ENCODE peak calls at places on chromosomes 2 and 18, in six cellular contexts. W is cardiac muscle cell; A is CD8-positive, alpha-beta T cell; L is ascending aorta; O is B cell; D is left ventricle myocardium inferior. S is an unnamed sample.

GRCh38 chr2:98463988-98464771 is 19.5 kb downstream of the INPP4A start:
- DNase-seq in W (no peak), A (peak), L (no peak), O (peak), D (no peak), S (no peak)

GRCh38 chr18:74476154-74476553 is 19.0 kb upstream of the DIPK1C start:
- DNase-seq in W (peak), A (no peak), L (no peak), O (no peak), D (peak), S (peak)

GRCh38 chr2:46803911-46804670 is 111.5 kb downstream of the MCFD2 start:
- DNase-seq in W (peak), A (no peak), L (no peak), O (no peak), D (no peak), S (no peak)

GRCh38 chr18:77173274-77174030 is 40.9 kb upstream of the MBP start:
- DNase-seq in W (no peak), A (no peak), L (no peak), O (no peak), D (no peak), S (no peak)

GRCh38 chr2:44798139-44798659 is 143.3 kb upstream of the SIX3 start:
- DNase-seq in W (no peak), A (no peak), L (no peak), O (no peak), D (no peak), S (no peak)

GRCh38 chr2:70463997-70464396 is 89.6 kb downstream of the TGFA start:
- DNase-seq in W (no peak), A (no peak), L (no peak), O (no peak), D (no peak), S (no peak)

GRCh38 chr2:120343100-120343432 is 2.9 kb upstream of the INHBB start:
- DNase-seq in W (no peak), A (no peak), L (no peak), O (no peak), D (no peak), S (no peak)

GRCh38 chr2:20744366-20745335 is 77.7 kb downstream of the GDF7 start:
- DNase-seq in W (no peak), A (no peak), L (no peak), O (peak), D (no peak), S (no peak)

GRCh38 chr2:15364561-15364960 is 196.6 kb downstream of the NBAS start:
- DNase-seq in W (no peak), A (no peak), L (no peak), O (no peak), D (no peak), S (no peak)

GRCh38 chr2:8685697-8686358 is 4.0 kb downstream of the ID2 start:
- DNase-seq in W (peak), A (peak), L (no peak), O (peak), D (peak), S (peak)

GRCh38 chr2:110748489-110748867 is 16.1 kb downstream of the ACOXL start:
- DNase-seq in W (no peak), A (peak), L (no peak), O (peak), D (no peak), S (no peak)

GRCh38 chr2:200309296-200309846 is 2.9 kb downstream of the SPATS2L start:
- DNase-seq in W (no peak), A (no peak), L (no peak), O (no peak), D (no peak), S (no peak)

GRCh38 chr2:128441341-128442052 is 122.8 kb upstream of the HS6ST1 start:
- DNase-seq in W (no peak), A (peak), L (no peak), O (no peak), D (no peak), S (peak)

GRCh38 chr2:231533086-231533776 is 3.0 kb upstream of the NMUR1 start:
- DNase-seq in W (no peak), A (no peak), L (no peak), O (no peak), D (no peak), S (no peak)

GRCh38 chr18:77098554-77099174 is 33.9 kb downstream of the MBP start:
- DNase-seq in W (no peak), A (no peak), L (no peak), O (no peak), D (no peak), S (no peak)

GRCh38 chr2:88834376-88834775 is 142.9 kb downstream of the RPIA start:
- DNase-seq in W (no peak), A (no peak), L (no peak), O (no peak), D (no peak), S (no peak)

GRCh38 chr2:88832992-88833389 is 141.5 kb downstream of the RPIA start:
- DNase-seq in W (no peak), A (no peak), L (no peak), O (no peak), D (no peak), S (no peak)

GRCh38 chr2:88831071-88831791 is 139.8 kb downstream of the RPIA start:
- DNase-seq in W (no peak), A (no peak), L (no peak), O (no peak), D (no peak), S (no peak)

GRCh38 chr2:88831792-88832248 is 140.3 kb downstream of the RPIA start:
- DNase-seq in W (peak), A (peak), L (no peak), O (peak), D (peak), S (peak)

DNA sequence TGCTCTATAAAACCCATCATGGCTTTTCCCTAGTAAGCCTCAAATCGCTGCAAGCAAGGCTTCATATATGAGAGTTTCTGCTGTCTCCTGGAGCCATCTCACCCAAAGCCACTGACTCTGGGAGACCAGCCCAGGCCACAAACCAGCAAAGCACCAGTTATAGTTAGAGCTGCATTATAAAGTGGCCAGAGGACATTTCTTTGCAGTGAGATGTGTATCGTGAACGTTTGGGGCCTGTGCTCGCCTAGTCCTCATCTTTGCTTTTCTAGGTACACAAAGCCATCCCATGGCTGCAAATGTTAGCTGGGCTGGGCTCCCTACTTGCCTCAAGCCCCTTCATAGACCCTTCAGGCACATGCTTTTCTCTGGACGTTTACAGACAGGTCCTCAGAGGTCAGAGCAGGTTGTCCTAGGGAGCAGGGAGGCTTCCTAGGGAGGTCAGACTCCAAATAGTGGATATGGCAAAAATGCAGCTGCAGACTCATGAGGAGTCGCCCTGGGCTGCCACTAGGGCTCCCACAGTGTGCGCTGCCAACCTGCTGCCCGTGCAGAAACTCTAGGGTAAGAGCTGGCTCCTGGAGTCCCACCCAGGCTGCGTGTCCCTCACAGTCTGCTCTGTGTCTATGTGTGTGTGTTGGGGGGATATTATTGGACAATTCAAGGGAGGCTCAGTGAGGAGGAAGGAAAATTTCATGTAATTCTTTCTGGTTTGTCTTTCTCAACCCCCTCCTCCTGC is 141.0 kb downstream of the RPIA start:
- DNase-seq in W (no peak), A (no peak), L (no peak), O (peak), D (no peak), S (no peak)
- TF ChIP-seq CTCF in W (no peak), A (no peak), L (no peak), O (peak), D (no peak), S (no peak)

DNA sequence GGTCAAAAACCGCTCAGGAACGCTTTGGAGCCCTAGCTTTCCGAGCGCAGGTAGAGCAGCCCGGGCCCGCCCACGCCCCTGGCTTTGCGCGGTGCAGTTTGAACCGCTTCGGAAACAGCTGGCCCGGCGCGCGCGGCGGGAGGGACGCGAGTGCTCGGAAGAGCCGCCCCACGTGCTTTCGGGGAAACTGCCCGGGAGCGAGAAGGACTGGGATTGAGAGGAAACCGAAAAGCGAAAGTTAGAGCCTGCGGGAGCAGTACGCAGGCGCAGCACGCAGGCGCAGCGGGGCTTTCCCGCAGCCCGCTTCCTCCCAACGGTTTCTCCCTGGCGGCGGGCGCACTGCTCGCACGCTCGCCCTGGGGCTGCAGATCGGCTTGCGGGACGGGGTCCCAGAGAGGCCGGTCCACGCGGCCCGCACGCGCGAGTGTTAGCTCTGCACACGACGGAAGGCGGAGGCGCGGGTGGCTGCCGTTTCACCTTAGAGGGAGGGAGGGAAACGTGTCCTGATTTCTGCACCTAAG is 6.3 kb upstream of the STAT1 start:
- DNase-seq in W (peak), A (peak), L (peak), O (peak), D (peak), S (peak)
- TF ChIP-seq CTCF in W (no peak), A (no peak), L (peak), O (peak), D (peak), S (no peak)

GRCh38 chr2:219027511-219028055 is 13.7 kb downstream of the CFAP65 start:
- DNase-seq in W (no peak), A (no peak), L (no peak), O (no peak), D (no peak), S (no peak)

GRCh38 chr2:219028996-219029828 is 12.1 kb downstream of the CFAP65 start:
- DNase-seq in W (no peak), A (no peak), L (no peak), O (no peak), D (no peak), S (no peak)

GRCh38 chr2:219028141-219028540 is 13.2 kb downstream of the CFAP65 start:
- DNase-seq in W (no peak), A (no peak), L (no peak), O (no peak), D (no peak), S (no peak)

GRCh38 chr2:219025637-219026585 is 15.4 kb downstream of the CFAP65 start:
- DNase-seq in W (no peak), A (no peak), L (no peak), O (no peak), D (no peak), S (no peak)

GRCh38 chr2:219026946-219027345 is 14.4 kb downstream of the CFAP65 start:
- DNase-seq in W (no peak), A (no peak), L (no peak), O (no peak), D (no peak), S (no peak)
- TF ChIP-seq CTCF in W (no peak), A (no peak), L (no peak), O (no peak), D (no peak), S (no peak)

GRCh38 chr2:105782123-105782522 is 37.4 kb downstream of the NCK2 start:
- DNase-seq in W (no peak), A (no peak), L (no peak), O (no peak), D (no peak), S (no peak)
- TF ChIP-seq CTCF in W (no peak), A (peak), L (no peak), O (no peak), D (peak), S (no peak)

GRCh38 chr2:38076250-38076709 is 329 bp upstream of the CYP1B1 start:
- DNase-seq in W (peak), A (no peak), L (no peak), O (peak), D (peak), S (peak)
- TF ChIP-seq CTCF in W (no peak), A (no peak), L (peak), O (no peak), D (no peak), S (no peak)

GRCh38 chr2:42976400-42976799 is 184.0 kb upstream of the HAAO start:
- DNase-seq in W (no peak), A (no peak), L (no peak), O (no peak), D (no peak), S (no peak)

GRCh38 chr2:42974697-42975357 is 182.4 kb upstream of the HAAO start:
- DNase-seq in W (peak), A (peak), L (no peak), O (peak), D (peak), S (peak)

GRCh38 chr2:42973771-42974170 is 181.4 kb upstream of the HAAO start:
- DNase-seq in W (no peak), A (no peak), L (no peak), O (no peak), D (no peak), S (no peak)

GRCh38 chr2:42974303-42974696 is 181.9 kb upstream of the HAAO start:
- DNase-seq in W (peak), A (no peak), L (no peak), O (no peak), D (no peak), S (no peak)

GRCh38 chr2:42975358-42975717 is 183.0 kb upstream of the HAAO start:
- DNase-seq in W (no peak), A (no peak), L (no peak), O (no peak), D (no peak), S (no peak)
- TF ChIP-seq CTCF in W (no peak), A (no peak), L (no peak), O (peak), D (no peak), S (no peak)